ENCODE peak calls at places on chromosomes 11 and 22, in four cellular contexts. N, R, V and L are unnamed samples. For H3K27me3, the result is how much of the 10 kb centered on the place peaks cover.

GRCh38 chr11:113440816-113441215 is 34.4 kb downstream of the DRD2 start:
- DNase-seq in N (no peak), R (no peak), V (no peak), L (no peak)

GRCh38 chr22:48931452-48931851 is 896.2 kb downstream of the BRD1 start:
- DNase-seq in R (no peak), V (no peak), N (no peak), L (no peak)

GRCh38 chr11:112157274-112157766 is 6.6 kb downstream of the IL18 start:
- DNase-seq in V (no peak), N (no peak), R (no peak), L (no peak)

GRCh38 chr11:78318321-78318720 is 99.3 kb downstream of the GAB2 start:
- DNase-seq in R (no peak), N (no peak), V (no peak), L (no peak)

GRCh38 chr22:50338860-50339462 is 4.2 kb upstream of the PPP6R2 start:
- DNase-seq in N (no peak), R (no peak), V (no peak), L (no peak)

GRCh38 chr11:32056445-32056844 is 34.4 kb upstream of the RCN1 start:
- DNase-seq in R (no peak), V (no peak), N (no peak), L (no peak)

GRCh38 chr11:63918576-63919171 is 1.7 kb upstream of the RCOR2 start:
- DNase-seq in R (no peak), V (peak), N (no peak), L (peak)

GRCh38 chr11:116731821-116732739 is 40.7 kb downstream of the BUD13 start:
- DNase-seq in N (no peak), V (peak), R (no peak), L (no peak)

GRCh38 chr11:1921576-1922141 is 2.2 kb downstream of the TNNT3 start:
- DNase-seq in R (peak), N (no peak), V (no peak), L (peak)

GRCh38 chr22:26527167-26527566 is 14.9 kb upstream of the TFIP11 start:
- DNase-seq in N (no peak), V (no peak), R (no peak), L (no peak)

GRCh38 chr22:37571258-37571991 is 8.5 kb downstream of the LGALS2 start:
- DNase-seq in N (no peak), V (no peak), R (no peak), L (no peak)

GRCh38 chr11:68186061-68186460 is 27.0 kb downstream of the KMT5B start:
- DNase-seq in R (no peak), V (no peak), N (no peak), L (no peak)

GRCh38 chr11:130771708-130772107 is 144.6 kb downstream of the SNX19 start:
- DNase-seq in V (no peak), R (no peak), N (no peak), L (no peak)

GRCh38 chr22:17552737-17553136 is 10.6 kb upstream of the SLC25A18 start:
- DNase-seq in N (no peak), R (no peak), V (no peak), L (peak)

GRCh38 chr11:60125962-60126585 is 37.6 kb downstream of the MS4A2 start:
- DNase-seq in N (no peak), R (no peak), V (no peak), L (no peak)

GRCh38 chr11:69637956-69638871 is 2.7 kb upstream of the CCND1 start:
- DNase-seq in V (peak), N (peak), R (no peak), L (no peak)

GRCh38 chr11:13705710-13706109 is 37.2 kb downstream of the FAR1 start:
- DNase-seq in V (no peak), N (no peak), R (no peak), L (no peak)

GRCh38 chr22:50399751-50400331 is 56.7 kb downstream of the PPP6R2 start:
- DNase-seq in R (no peak), N (peak), V (peak), L (peak)

GRCh38 chr11:4916581-4916980 is 2.6 kb downstream of the OR51G2 start:
- DNase-seq in V (no peak), R (no peak), N (no peak), L (no peak)

GRCh38 chr11:10872097-10872496 is 14.2 kb upstream of the ZBED5 start:
- DNase-seq in N (no peak), R (no peak), V (no peak), L (no peak)

GRCh38 chr11:113806403-113806802 is 26.8 kb downstream of the CLDN25 start:
- DNase-seq in V (peak), N (peak), R (no peak), L (no peak)

GRCh38 chr22:29312218-29313125 is 3.0 kb downstream of the RASL10A start:
- DNase-seq in V (peak), N (no peak), R (no peak), L (no peak)

GRCh38 chr22:44455151-44455962 is 42.7 kb downstream of the RTL6 start:
- DNase-seq in N (peak), R (no peak), V (no peak), L (no peak)

GRCh38 chr11:83544871-83545270 is 258.7 kb upstream of the CCDC90B start:
- DNase-seq in N (no peak), R (no peak), V (no peak), L (no peak)
- H3K27ac ChIP-seq in N (no peak), R (no peak), V (no peak), L (no peak)

GRCh38 chr11:120210651-120211521 is at the start of gene OAF:
- DNase-seq in V (peak), R (peak), N (peak), L (peak)
- TF ChIP-seq CTCF in V (no peak), R (no peak), N (peak), L (no peak)

GRCh38 chr11:19557185-19557584 is 155.5 kb upstream of the NAV2 start:
- DNase-seq in V (no peak), R (no peak), N (no peak), L (no peak)
- H3K27me3 ChIP-seq in V (under half), R (under half), N (under half), L (under half)

GRCh38 chr11:47464479-47464878 is 15.5 kb upstream of the RAPSN start:
- DNase-seq in N (no peak), V (no peak), R (no peak), L (no peak)
- H3K27ac ChIP-seq in N (no peak), V (peak), R (no peak), L (no peak)